ENCODE peak calls at places on chromosome 12, in nine cellular contexts. One of them, this sample, is unnamed.

GRCh38 chr12:112905451-112906089 is 1.2 kb upstream of the OAS1 start:
- DNase-seq in upper lobe of left lung: no peak
- DNase-seq in heart right ventricle: no peak
- DNase-seq in fibroblast of lung: no peak
- DNase-seq in GM23338: no peak
- DNase-seq in upper lobe of right lung: no peak
- DNase-seq in activated CD8-positive, alpha-beta T cell treated with anti-CD3 and anti-CD28 coated beads for 36 hours: no peak
- DNase-seq in breast epithelium: no peak
- DNase-seq in astrocyte of the cerebellum: no peak
- DNase-seq in this sample: no peak

GRCh38 chr12:5577239-5577638 is 145.3 kb downstream of the NTF3 start:
- DNase-seq in activated CD8-positive, alpha-beta T cell treated with anti-CD3 and anti-CD28 coated beads for 36 hours: no peak
- DNase-seq in fibroblast of lung: no peak
- DNase-seq in GM23338: no peak
- DNase-seq in heart right ventricle: peak
- DNase-seq in astrocyte of the cerebellum: no peak
- DNase-seq in upper lobe of right lung: no peak
- DNase-seq in upper lobe of left lung: no peak
- DNase-seq in breast epithelium: no peak
- DNase-seq in this sample: no peak

GRCh38 chr12:46492471-46493351 is 120.1 kb upstream of the SLC38A2 start:
- DNase-seq in activated CD8-positive, alpha-beta T cell treated with anti-CD3 and anti-CD28 coated beads for 36 hours: no peak
- DNase-seq in upper lobe of left lung: no peak
- DNase-seq in GM23338: no peak
- DNase-seq in fibroblast of lung: peak
- DNase-seq in breast epithelium: no peak
- DNase-seq in upper lobe of right lung: no peak
- DNase-seq in astrocyte of the cerebellum: peak
- DNase-seq in heart right ventricle: no peak
- DNase-seq in this sample: peak

GRCh38 chr12:65121049-65121955 is at the start of gene WIF1:
- DNase-seq in heart right ventricle: no peak
- DNase-seq in activated CD8-positive, alpha-beta T cell treated with anti-CD3 and anti-CD28 coated beads for 36 hours: peak
- DNase-seq in astrocyte of the cerebellum: no peak
- DNase-seq in GM23338: peak
- DNase-seq in upper lobe of left lung: peak
- DNase-seq in upper lobe of right lung: peak
- DNase-seq in breast epithelium: peak
- DNase-seq in fibroblast of lung: peak
- DNase-seq in this sample: no peak

GRCh38 chr12:93403988-93404803 is 26.5 kb downstream of the NUDT4 start:
- DNase-seq in fibroblast of lung: no peak
- DNase-seq in heart right ventricle: no peak
- DNase-seq in activated CD8-positive, alpha-beta T cell treated with anti-CD3 and anti-CD28 coated beads for 36 hours: no peak
- DNase-seq in GM23338: no peak
- DNase-seq in breast epithelium: no peak
- DNase-seq in astrocyte of the cerebellum: no peak
- DNase-seq in upper lobe of left lung: no peak
- DNase-seq in upper lobe of right lung: no peak
- DNase-seq in this sample: no peak

GRCh38 chr12:123101467-123102004 is 49.4 kb downstream of the PITPNM2 start:
- DNase-seq in GM23338: peak
- DNase-seq in astrocyte of the cerebellum: no peak
- DNase-seq in breast epithelium: no peak
- DNase-seq in upper lobe of left lung: peak
- DNase-seq in fibroblast of lung: no peak
- DNase-seq in activated CD8-positive, alpha-beta T cell treated with anti-CD3 and anti-CD28 coated beads for 36 hours: no peak
- DNase-seq in upper lobe of right lung: no peak
- DNase-seq in heart right ventricle: no peak
- DNase-seq in this sample: no peak

GRCh38 chr12:31015215-31015614 is 58.4 kb upstream of the DDX11 start:
- DNase-seq in GM23338: no peak
- DNase-seq in upper lobe of right lung: peak
- DNase-seq in breast epithelium: no peak
- DNase-seq in upper lobe of left lung: no peak
- DNase-seq in heart right ventricle: no peak
- DNase-seq in fibroblast of lung: no peak
- DNase-seq in activated CD8-positive, alpha-beta T cell treated with anti-CD3 and anti-CD28 coated beads for 36 hours: no peak
- DNase-seq in astrocyte of the cerebellum: no peak
- DNase-seq in this sample: no peak

GRCh38 chr12:108333898-108334699 is 5.0 kb downstream of the CMKLR1 start:
- DNase-seq in upper lobe of right lung: no peak
- DNase-seq in activated CD8-positive, alpha-beta T cell treated with anti-CD3 and anti-CD28 coated beads for 36 hours: peak
- DNase-seq in fibroblast of lung: peak
- DNase-seq in upper lobe of left lung: peak
- DNase-seq in heart right ventricle: no peak
- DNase-seq in breast epithelium: no peak
- DNase-seq in GM23338: no peak
- DNase-seq in astrocyte of the cerebellum: no peak
- DNase-seq in this sample: no peak

GRCh38 chr12:94516985-94517384 is 57.3 kb upstream of the CEP83 start:
- DNase-seq in heart right ventricle: no peak
- DNase-seq in fibroblast of lung: peak
- DNase-seq in GM23338: no peak
- DNase-seq in activated CD8-positive, alpha-beta T cell treated with anti-CD3 and anti-CD28 coated beads for 36 hours: no peak
- DNase-seq in astrocyte of the cerebellum: no peak
- DNase-seq in breast epithelium: no peak
- DNase-seq in upper lobe of left lung: no peak
- DNase-seq in upper lobe of right lung: no peak
- DNase-seq in this sample: no peak

GRCh38 chr12:95859344-95859816 is 628 bp downstream of the SNRPF start:
- DNase-seq in heart right ventricle: no peak
- DNase-seq in upper lobe of right lung: no peak
- DNase-seq in upper lobe of left lung: no peak
- DNase-seq in astrocyte of the cerebellum: no peak
- DNase-seq in breast epithelium: no peak
- DNase-seq in GM23338: peak
- DNase-seq in activated CD8-positive, alpha-beta T cell treated with anti-CD3 and anti-CD28 coated beads for 36 hours: peak
- DNase-seq in fibroblast of lung: peak
- DNase-seq in this sample: no peak

GRCh38 chr12:116456683-116457082 is 102.5 kb upstream of the MAP1LC3B2 start:
- DNase-seq in upper lobe of right lung: no peak
- DNase-seq in GM23338: no peak
- DNase-seq in fibroblast of lung: no peak
- DNase-seq in activated CD8-positive, alpha-beta T cell treated with anti-CD3 and anti-CD28 coated beads for 36 hours: no peak
- DNase-seq in upper lobe of left lung: no peak
- DNase-seq in breast epithelium: no peak
- DNase-seq in heart right ventricle: no peak
- DNase-seq in astrocyte of the cerebellum: no peak
- DNase-seq in this sample: no peak

GRCh38 chr12:77932216-77932615 is 101.5 kb downstream of the NAV3 start:
- DNase-seq in activated CD8-positive, alpha-beta T cell treated with anti-CD3 and anti-CD28 coated beads for 36 hours: no peak
- DNase-seq in breast epithelium: no peak
- DNase-seq in fibroblast of lung: no peak
- DNase-seq in upper lobe of right lung: no peak
- DNase-seq in GM23338: peak
- DNase-seq in upper lobe of left lung: no peak
- DNase-seq in heart right ventricle: no peak
- DNase-seq in astrocyte of the cerebellum: no peak
- DNase-seq in this sample: no peak
- TF ChIP-seq CTCF in activated CD8-positive, alpha-beta T cell treated with anti-CD3 and anti-CD28 coated beads for 36 hours: no peak
- TF ChIP-seq CTCF in breast epithelium: no peak
- TF ChIP-seq CTCF in fibroblast of lung: no peak
- TF ChIP-seq CTCF in upper lobe of right lung: no peak
- TF ChIP-seq CTCF in GM23338: peak
- TF ChIP-seq CTCF in upper lobe of left lung: no peak
- TF ChIP-seq CTCF in heart right ventricle: no peak
- TF ChIP-seq CTCF in astrocyte of the cerebellum: peak
- TF ChIP-seq CTCF in this sample: no peak

GRCh38 chr12:114166360-114166759 is 200.2 kb upstream of the RBM19 start:
- DNase-seq in upper lobe of right lung: no peak
- DNase-seq in upper lobe of left lung: peak
- DNase-seq in fibroblast of lung: peak
- DNase-seq in astrocyte of the cerebellum: no peak
- DNase-seq in GM23338: peak
- DNase-seq in activated CD8-positive, alpha-beta T cell treated with anti-CD3 and anti-CD28 coated beads for 36 hours: peak
- DNase-seq in breast epithelium: no peak
- DNase-seq in heart right ventricle: peak
- DNase-seq in this sample: peak
- TF ChIP-seq CTCF in upper lobe of right lung: peak
- TF ChIP-seq CTCF in upper lobe of left lung: no peak
- TF ChIP-seq CTCF in fibroblast of lung: peak
- TF ChIP-seq CTCF in astrocyte of the cerebellum: no peak
- TF ChIP-seq CTCF in GM23338: peak
- TF ChIP-seq CTCF in activated CD8-positive, alpha-beta T cell treated with anti-CD3 and anti-CD28 coated beads for 36 hours: peak
- TF ChIP-seq CTCF in breast epithelium: no peak
- TF ChIP-seq CTCF in heart right ventricle: peak
- TF ChIP-seq CTCF in this sample: peak

GRCh38 chr12:51846911-51847829 is 1.3 kb downstream of the FIGNL2 start:
- DNase-seq in heart right ventricle: peak
- DNase-seq in fibroblast of lung: peak
- DNase-seq in breast epithelium: peak
- DNase-seq in astrocyte of the cerebellum: no peak
- DNase-seq in upper lobe of left lung: peak
- DNase-seq in upper lobe of right lung: peak
- DNase-seq in activated CD8-positive, alpha-beta T cell treated with anti-CD3 and anti-CD28 coated beads for 36 hours: peak
- DNase-seq in GM23338: peak
- DNase-seq in this sample: no peak

GRCh38 chr12:51850933-51851244 is 2.4 kb upstream of the FIGNL2 start:
- DNase-seq in breast epithelium: no peak
- DNase-seq in astrocyte of the cerebellum: no peak
- DNase-seq in upper lobe of right lung: no peak
- DNase-seq in heart right ventricle: no peak
- DNase-seq in fibroblast of lung: no peak
- DNase-seq in activated CD8-positive, alpha-beta T cell treated with anti-CD3 and anti-CD28 coated beads for 36 hours: no peak
- DNase-seq in upper lobe of left lung: no peak
- DNase-seq in GM23338: no peak
- DNase-seq in this sample: no peak

GRCh38 chr12:51850081-51850932 is 1.8 kb upstream of the FIGNL2 start:
- DNase-seq in astrocyte of the cerebellum: no peak
- DNase-seq in activated CD8-positive, alpha-beta T cell treated with anti-CD3 and anti-CD28 coated beads for 36 hours: no peak
- DNase-seq in breast epithelium: no peak
- DNase-seq in fibroblast of lung: no peak
- DNase-seq in GM23338: no peak
- DNase-seq in heart right ventricle: no peak
- DNase-seq in upper lobe of right lung: no peak
- DNase-seq in upper lobe of left lung: no peak
- DNase-seq in this sample: no peak

GRCh38 chr12:51847830-51848727 is at the start of gene FIGNL2:
- DNase-seq in upper lobe of right lung: no peak
- DNase-seq in fibroblast of lung: peak
- DNase-seq in heart right ventricle: peak
- DNase-seq in astrocyte of the cerebellum: no peak
- DNase-seq in GM23338: peak
- DNase-seq in breast epithelium: no peak
- DNase-seq in activated CD8-positive, alpha-beta T cell treated with anti-CD3 and anti-CD28 coated beads for 36 hours: no peak
- DNase-seq in upper lobe of left lung: no peak
- DNase-seq in this sample: no peak

GRCh38 chr12:51848843-51849735 is 571 bp upstream of the FIGNL2 start:
- DNase-seq in heart right ventricle: peak
- DNase-seq in upper lobe of right lung: no peak
- DNase-seq in activated CD8-positive, alpha-beta T cell treated with anti-CD3 and anti-CD28 coated beads for 36 hours: no peak
- DNase-seq in breast epithelium: no peak
- DNase-seq in upper lobe of left lung: no peak
- DNase-seq in fibroblast of lung: no peak
- DNase-seq in GM23338: peak
- DNase-seq in astrocyte of the cerebellum: no peak
- DNase-seq in this sample: no peak
- TF ChIP-seq CTCF in heart right ventricle: no peak
- TF ChIP-seq CTCF in upper lobe of right lung: no peak
- TF ChIP-seq CTCF in activated CD8-positive, alpha-beta T cell treated with anti-CD3 and anti-CD28 coated beads for 36 hours: no peak
- TF ChIP-seq CTCF in breast epithelium: no peak
- TF ChIP-seq CTCF in upper lobe of left lung: peak
- TF ChIP-seq CTCF in fibroblast of lung: no peak
- TF ChIP-seq CTCF in GM23338: peak
- TF ChIP-seq CTCF in astrocyte of the cerebellum: no peak
- TF ChIP-seq CTCF in this sample: no peak

DNA sequence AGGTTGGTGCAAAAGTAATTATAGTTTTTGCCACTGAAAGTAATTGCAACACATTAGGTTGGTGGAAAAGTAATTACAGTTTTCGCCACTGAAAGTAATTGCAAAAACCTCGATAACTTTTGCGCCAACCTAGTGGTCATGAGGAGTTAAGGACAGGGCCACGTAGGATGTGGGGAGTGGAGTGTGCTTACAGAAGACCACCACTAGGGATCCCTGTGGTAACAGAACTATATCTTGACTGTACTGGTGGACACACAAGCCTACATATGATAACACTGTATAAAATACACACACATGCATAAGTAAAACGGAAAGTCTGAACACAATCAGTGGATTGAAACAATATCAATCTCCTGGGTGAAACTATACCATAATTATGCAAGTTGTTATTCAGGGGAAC is 187.4 kb upstream of the ABCD2 start:
- DNase-seq in activated CD8-positive, alpha-beta T cell treated with anti-CD3 and anti-CD28 coated beads for 36 hours: peak
- DNase-seq in heart right ventricle: no peak
- DNase-seq in upper lobe of left lung: no peak
- DNase-seq in fibroblast of lung: no peak
- DNase-seq in astrocyte of the cerebellum: no peak
- DNase-seq in upper lobe of right lung: no peak
- DNase-seq in breast epithelium: no peak
- DNase-seq in GM23338: peak
- DNase-seq in this sample: no peak
- TF ChIP-seq CTCF in activated CD8-positive, alpha-beta T cell treated with anti-CD3 and anti-CD28 coated beads for 36 hours: peak
- TF ChIP-seq CTCF in heart right ventricle: no peak
- TF ChIP-seq CTCF in upper lobe of left lung: no peak
- TF ChIP-seq CTCF in fibroblast of lung: peak
- TF ChIP-seq CTCF in astrocyte of the cerebellum: peak
- TF ChIP-seq CTCF in upper lobe of right lung: peak
- TF ChIP-seq CTCF in breast epithelium: no peak
- TF ChIP-seq CTCF in GM23338: peak
- TF ChIP-seq CTCF in this sample: peak

This sample was measured in LNCaP clone FGC.